ENCODE peak calls at places on chromosomes 16 and 17, in four cellular contexts. K is WTC11, W is SK-N-SH, V is GM12878. E is an unnamed sample.

GRCh38 chr17:50469005-50469605 is 425 bp upstream of the CHAD start:
- DNase-seq in K (peak), W (peak), V (no peak), E (no peak)

GRCh38 chr17:37220609-37220953 is 155.2 kb upstream of the C17orf78 start:
- DNase-seq in K (peak), W (peak), V (no peak), E (no peak)

GRCh38 chr16:49193596-49193995 is 88.0 kb downstream of the CBLN1 start:
- DNase-seq in K (no peak), W (no peak), V (no peak), E (no peak)

GRCh38 chr17:79948406-79948917 is 87.2 kb downstream of the TBC1D16 start:
- DNase-seq in K (no peak), W (no peak), V (no peak), E (no peak)

GRCh38 chr17:67983289-67983688 is 13.0 kb downstream of the C17orf58 start:
- DNase-seq in K (no peak), W (no peak), V (no peak), E (no peak)

GRCh38 chr17:60381958-60382357 is 10.0 kb downstream of the USP32 start:
- DNase-seq in K (no peak), W (no peak), V (no peak), E (no peak)

GRCh38 chr16:8863594-8864424 is 5.0 kb downstream of the CARHSP1 start:
- DNase-seq in K (peak), W (no peak), V (no peak), E (peak)

GRCh38 chr17:79840989-79841286 is 1.7 kb upstream of the CBX4 start:
- DNase-seq in K (no peak), W (no peak), V (no peak), E (no peak)

GRCh38 chr17:68509151-68510057 is 2.8 kb upstream of the PRKAR1A start:
- DNase-seq in K (no peak), W (no peak), V (no peak), E (no peak)

GRCh38 chr16:57268804-57269800 is 15.4 kb downstream of the PLLP start:
- DNase-seq in K (no peak), W (peak), V (no peak), E (peak)

GRCh38 chr17:33330877-33331276 is 37.8 kb upstream of the ASIC2 start:
- DNase-seq in K (no peak), W (no peak), V (no peak), E (no peak)

GRCh38 chr17:33324741-33325140 is 31.6 kb upstream of the ASIC2 start:
- DNase-seq in K (no peak), W (no peak), V (no peak), E (no peak)

DNA sequence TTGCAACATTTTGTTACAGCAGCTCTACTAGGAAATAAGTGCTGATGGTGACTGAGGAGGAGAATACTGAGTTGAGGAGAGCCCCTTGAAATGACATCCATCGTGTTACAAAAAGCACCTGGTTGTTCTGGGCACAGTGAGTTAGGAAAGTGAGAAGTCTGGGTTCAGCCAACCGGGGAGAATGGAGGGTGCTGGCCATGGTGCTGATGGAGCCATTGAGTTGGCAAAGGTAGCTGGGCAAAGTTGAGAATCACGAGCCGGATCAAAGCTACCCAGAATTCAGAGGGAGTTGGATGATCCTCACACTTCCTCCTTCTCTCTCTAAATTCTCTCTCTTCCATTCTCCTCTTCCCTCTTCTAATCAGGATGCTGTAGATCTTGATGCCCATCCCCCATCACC is 35.0 kb upstream of the ASIC2 start:
- DNase-seq in K (peak), W (no peak), V (no peak), E (no peak)
- TF ChIP-seq USF1 in K (no peak), W (no peak), V (no peak), E (no peak)

DNA sequence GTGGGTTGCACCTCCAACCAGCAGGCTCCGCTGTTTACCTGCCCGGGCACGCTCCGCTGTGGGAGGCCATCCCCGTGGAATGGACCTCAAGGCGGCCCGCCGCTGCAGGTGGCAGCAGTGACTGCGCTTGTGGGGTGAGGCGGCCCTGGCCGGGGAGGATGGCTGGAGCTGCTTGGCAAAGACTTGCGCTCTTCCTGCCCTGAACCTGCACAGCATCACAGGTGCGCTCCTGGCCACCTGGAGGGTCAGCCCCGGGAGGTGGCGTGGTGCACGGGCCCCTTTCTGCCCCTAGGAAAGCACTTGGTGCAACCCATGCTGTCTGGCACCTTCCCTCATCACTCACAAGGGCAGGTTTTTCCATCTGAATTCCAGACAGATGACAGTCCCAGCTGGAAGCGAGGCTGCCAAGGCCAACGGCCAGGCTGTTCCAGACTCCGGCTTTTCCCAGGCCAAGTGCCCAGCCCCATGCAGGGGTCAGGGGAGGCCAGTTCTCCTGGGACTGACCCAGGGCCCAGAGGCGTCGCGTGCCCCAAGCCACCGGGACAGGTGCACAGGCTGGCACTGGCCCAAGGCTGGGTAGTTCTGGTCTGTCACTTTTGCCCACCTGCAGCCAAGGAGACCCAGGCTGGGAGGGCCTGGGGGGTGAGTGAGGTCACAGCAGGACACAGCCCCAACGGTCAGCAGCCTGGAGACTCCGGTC is 13.3 kb downstream of the UTS2R start:
- DNase-seq in K (no peak), W (peak), V (no peak), E (no peak)
- TF ChIP-seq USF1 in K (no peak), W (no peak), V (no peak), E (no peak)

GRCh38 chr16:88295526-88296436 is 87.0 kb upstream of the ZNF469 start:
- DNase-seq in K (no peak), W (peak), V (no peak), E (no peak)
- TF ChIP-seq USF1 in K (no peak), W (no peak), V (no peak), E (no peak)

GRCh38 chr16:74847202-74847601 is 72.6 kb upstream of the FA2H start:
- DNase-seq in K (no peak), W (no peak), V (no peak), E (no peak)
- TF ChIP-seq USF1 in K (no peak), W (no peak), V (no peak), E (no peak)

E was measured in K562.